ENCODE peak calls at places on chromosomes 7 and 10, in ten cellular contexts. L is NCI-H1930; W is bronchial epithelial cell; A is suprapubic skin; J is ELR; M is cortex of kidney; C is GM10248; T is NCI-H187; Q is stimulated activated CD8-positive, alpha-beta memory T cell treated with anti-CD3 and anti-CD28 coated beads, Interleukin-15, amount 100 ng/mL, for 1 hour; B is iris pigment epithelial cell. Y is an unnamed sample.
A peak's percentile ranks its signal among the peaks of the same experiment; 100 is the strongest.

GRCh38 chr7:102073931-102074880 is 212.5 kb upstream of the SH2B2 start:
- DNase-seq in L (no peak), W (no peak), A (no peak), J (peak; percentile 75), M (no peak), C (no peak), T (no peak), Q (no peak), B (peak; percentile 78), Y (no peak)

GRCh38 chr10:986881-987634 is 1.2 kb upstream of the GTPBP4 start:
- DNase-seq in L (no peak), W (peak; percentile 32), A (peak; percentile 58), J (peak; percentile 93), M (no peak), C (no peak), T (no peak), Q (no peak), B (peak; percentile 82), Y (no peak)

GRCh38 chr10:120732643-120733313 is 118.4 kb upstream of the WDR11 start:
- DNase-seq in L (no peak), W (peak; percentile 92), A (no peak), J (no peak), M (no peak), C (no peak), T (no peak), Q (no peak), B (no peak), Y (no peak)

GRCh38 chr7:30303312-30304039 is 19.1 kb downstream of the ZNRF2 start:
- DNase-seq in L (no peak), W (no peak), A (no peak), J (no peak), M (no peak), C (no peak), T (no peak), Q (no peak), B (no peak), Y (no peak)

GRCh38 chr10:33734393-33735110 is 400.1 kb upstream of the NRP1 start:
- DNase-seq in L (no peak), W (no peak), A (no peak), J (no peak), M (no peak), C (no peak), T (no peak), Q (no peak), B (peak; percentile 72), Y (no peak)

GRCh38 chr10:97179731-97180366 is 5.9 kb downstream of the SLIT1 start:
- DNase-seq in L (no peak), W (no peak), A (peak; percentile 28), J (peak; percentile 29), M (no peak), C (no peak), T (no peak), Q (no peak), B (no peak), Y (peak; percentile 19)

GRCh38 chr7:116969371-116969902 is 16.1 kb downstream of the ST7 start:
- DNase-seq in L (no peak), W (no peak), A (no peak), J (no peak), M (no peak), C (no peak), T (no peak), Q (no peak), B (no peak), Y (no peak)

GRCh38 chr10:44153901-44154670 is 230.8 kb downstream of the CXCL12 start:
- DNase-seq in L (no peak), W (no peak), A (no peak), J (no peak), M (no peak), C (no peak), T (no peak), Q (no peak), B (no peak), Y (no peak)

GRCh38 chr7:918441-919113 is 35.9 kb downstream of the ADAP1 start:
- DNase-seq in L (no peak), W (no peak), A (peak; percentile 45), J (no peak), M (no peak), C (no peak), T (no peak), Q (no peak), B (no peak), Y (no peak)

GRCh38 chr10:47266602-47267001 is 33.4 kb upstream of the GDF10 start:
- DNase-seq in L (no peak), W (no peak), A (peak; percentile 33), J (no peak), M (no peak), C (no peak), T (no peak), Q (no peak), B (no peak), Y (no peak)

GRCh38 chr10:72803119-72803505 is 90.4 kb upstream of the OIT3 start:
- DNase-seq in L (no peak), W (no peak), A (no peak), J (no peak), M (no peak), C (no peak), T (no peak), Q (no peak), B (peak; percentile 33), Y (no peak)

GRCh38 chr10:120926611-120927010 is 75.4 kb downstream of the WDR11 start:
- DNase-seq in L (no peak), W (no peak), A (no peak), J (no peak), M (no peak), C (no peak), T (no peak), Q (no peak), B (no peak), Y (no peak)

GRCh38 chr10:3486346-3487065 is 298.5 kb downstream of the KLF6 start:
- DNase-seq in L (no peak), W (peak; percentile 96), A (peak; percentile 86), J (peak; percentile 84), M (no peak), C (no peak), T (no peak), Q (no peak), B (peak; percentile 49), Y (no peak)

GRCh38 chr10:29688230-29688634 is 53.5 kb upstream of the SVIL start:
- DNase-seq in L (peak; percentile 3), W (no peak), A (no peak), J (peak; percentile 43), M (no peak), C (no peak), T (peak; percentile 12), Q (no peak), B (no peak), Y (no peak)

GRCh38 chr10:121484401-121484800 is 113.8 kb downstream of the FGFR2 start:
- DNase-seq in L (no peak), W (no peak), A (no peak), J (no peak), M (no peak), C (no peak), T (no peak), Q (no peak), B (no peak), Y (no peak)

Y was measured in NCI-H2107.